ENCODE peak calls at places on chromosomes 6 and 20, in four cellular contexts. One of them, this sample, is unnamed.
A peak's percentile ranks its signal among the peaks of the same experiment; 100 is the strongest.

GRCh38 chr6:13760948-13761347 is 49.3 kb upstream of the RANBP9 start:
- DNase-seq in bronchial epithelial cell: peak; percentile 82
- DNase-seq in suprapubic skin: no peak
- DNase-seq in GM06990: no peak
- DNase-seq in this sample: no peak

GRCh38 chr6:134065706-134066105 is 13.3 kb upstream of the SLC2A12 start:
- DNase-seq in bronchial epithelial cell: peak; percentile 37
- DNase-seq in suprapubic skin: no peak
- DNase-seq in GM06990: no peak
- DNase-seq in this sample: peak; percentile 5

GRCh38 chr20:13223731-13224130 is 2.7 kb downstream of the ISM1 start:
- DNase-seq in bronchial epithelial cell: no peak
- DNase-seq in suprapubic skin: no peak
- DNase-seq in GM06990: no peak
- DNase-seq in this sample: no peak

GRCh38 chr20:1800180-1800579 is 95.0 kb upstream of the SIRPA start:
- DNase-seq in bronchial epithelial cell: no peak
- DNase-seq in suprapubic skin: no peak
- DNase-seq in GM06990: no peak
- DNase-seq in this sample: no peak

GRCh38 chr6:126614642-126615504 is 275.0 kb downstream of the CENPW start:
- DNase-seq in bronchial epithelial cell: no peak
- DNase-seq in suprapubic skin: no peak
- DNase-seq in GM06990: peak; percentile 8
- DNase-seq in this sample: no peak

GRCh38 chr6:52598123-52598823 is 21.4 kb upstream of the TRAM2 start:
- DNase-seq in bronchial epithelial cell: peak; percentile 28
- DNase-seq in suprapubic skin: peak; percentile 81
- DNase-seq in GM06990: no peak
- DNase-seq in this sample: peak; percentile 99

GRCh38 chr6:54102239-54102638 is 9.0 kb upstream of the MLIP start:
- DNase-seq in bronchial epithelial cell: no peak
- DNase-seq in suprapubic skin: no peak
- DNase-seq in GM06990: no peak
- DNase-seq in this sample: no peak

GRCh38 chr20:40812415-40813212 is 123.6 kb upstream of the MAFB start:
- DNase-seq in bronchial epithelial cell: no peak
- DNase-seq in suprapubic skin: no peak
- DNase-seq in GM06990: no peak
- DNase-seq in this sample: no peak

DNA sequence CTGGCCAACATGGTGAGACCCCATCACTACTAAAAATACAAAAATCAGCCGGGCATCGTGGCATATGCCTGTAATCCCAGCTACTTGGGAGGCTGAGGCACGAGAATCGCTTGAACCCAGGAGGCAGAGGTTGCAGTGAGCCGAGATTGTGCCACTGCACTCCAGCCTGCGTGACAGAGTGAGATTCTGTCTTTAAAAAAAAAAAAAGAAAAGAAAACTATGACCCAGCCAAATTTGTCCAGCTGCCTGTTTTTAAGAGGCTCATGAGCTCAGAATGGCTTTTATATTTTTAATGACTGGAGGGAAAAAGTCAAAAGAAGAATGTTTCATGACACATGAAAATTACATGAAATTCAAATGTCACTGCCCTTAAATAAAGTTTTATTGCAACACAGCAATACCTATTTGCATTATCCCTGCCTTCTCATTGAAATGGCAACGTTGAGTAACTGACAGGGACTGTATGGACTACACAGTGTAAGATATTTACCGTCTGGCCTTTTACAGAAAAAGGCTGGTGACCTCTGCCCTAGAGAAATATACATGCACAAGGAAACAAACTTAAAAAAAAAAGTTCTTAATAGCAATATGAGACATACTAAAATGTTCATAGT is 11.3 kb downstream of the SENP6 start:
- DNase-seq in bronchial epithelial cell: no peak
- DNase-seq in suprapubic skin: no peak
- DNase-seq in GM06990: no peak
- DNase-seq in this sample: no peak
- H3K4me3 ChIP-seq in bronchial epithelial cell: no peak overlapping the region
- H3K4me3 ChIP-seq in suprapubic skin: no peak overlapping the region
- H3K4me3 ChIP-seq in GM06990: no peak overlapping the region
- H3K4me3 ChIP-seq in this sample: no peak overlapping the region

GRCh38 chr20:32056708-32057491 is 4.9 kb downstream of the HCK start:
- DNase-seq in bronchial epithelial cell: no peak
- DNase-seq in suprapubic skin: no peak
- DNase-seq in GM06990: no peak
- DNase-seq in this sample: no peak
- H3K36me3 ChIP-seq in bronchial epithelial cell: no peaks in the 10 kb centered on the region
- H3K36me3 ChIP-seq in suprapubic skin: no peaks in the 10 kb centered on the region
- H3K36me3 ChIP-seq in GM06990: peaks cover 1% of the 10 kb centered on the region
- H3K36me3 ChIP-seq in this sample: no peaks in the 10 kb centered on the region

GRCh38 chr6:31796993-31797385 is 1.4 kb upstream of the VARS1 start:
- DNase-seq in bronchial epithelial cell: peak; percentile 47
- DNase-seq in suprapubic skin: no peak
- DNase-seq in GM06990: no peak
- DNase-seq in this sample: no peak
- H3K4me3 ChIP-seq in bronchial epithelial cell: no peak overlapping the region
- H3K4me3 ChIP-seq in suprapubic skin: no peak overlapping the region
- H3K4me3 ChIP-seq in GM06990: no peak overlapping the region
- H3K4me3 ChIP-seq in this sample: no peak overlapping the region

GRCh38 chr6:157151029-157151428 is 172.3 kb downstream of the TMEM242 start:
- DNase-seq in bronchial epithelial cell: no peak
- DNase-seq in suprapubic skin: no peak
- DNase-seq in GM06990: no peak
- DNase-seq in this sample: no peak
- H3K36me3 ChIP-seq in bronchial epithelial cell: peaks cover 6% of the 10 kb centered on the region
- H3K36me3 ChIP-seq in suprapubic skin: peaks cover 33% of the 10 kb centered on the region
- H3K36me3 ChIP-seq in GM06990: peaks cover 17% of the 10 kb centered on the region
- H3K36me3 ChIP-seq in this sample: peaks cover 4% of the 10 kb centered on the region